ENCODE peak calls at places on chromosomes 12 and 14, in five cellular contexts. D is kidney tubule cell; T is activated CD4-positive, alpha-beta T cell treated with anti-CD3 and anti-CD28 coated beads, Interleukin-2, amount 10 ng/mL, durations not matched to agents 24 days and 14 days; X is stimulated activated CD4-positive, alpha-beta T cell treated with anti-CD3 and anti-CD28 coated beads, Interleukin-4, amount 100 ng/mL, for 24 hours; S is GM03348. C is an unnamed sample.

GRCh38 chr14:37035401-37035800 is 137.0 kb downstream of the SLC25A21 start:
- DNase-seq in S (no peak), D (no peak), T (no peak), X (no peak), C (no peak)

GRCh38 chr12:49244161-49244560 is 20.7 kb upstream of the TUBA1C start:
- DNase-seq in X (no peak), D (peak; percentile 30), T (no peak), S (peak; percentile 74), C (peak; percentile 44)

GRCh38 chr12:24839268-24839791 is 109.6 kb downstream of the BCAT1 start:
- DNase-seq in S (no peak), D (no peak), T (peak; percentile 86), X (peak; percentile 82), C (peak; percentile 56)

GRCh38 chr14:52913271-52913670 is 37.6 kb downstream of the FERMT2 start:
- DNase-seq in D (peak; percentile 61), T (no peak), S (no peak), X (no peak), C (peak; percentile 80)

GRCh38 chr12:78793491-78793890 is 71.1 kb upstream of the SYT1 start:
- DNase-seq in T (no peak), D (no peak), X (no peak), S (peak; percentile 19), C (no peak)

GRCh38 chr12:46572644-46573630 is 200.4 kb upstream of the SLC38A2 start:
- DNase-seq in D (no peak), X (no peak), S (no peak), T (peak; percentile 40), C (no peak)

GRCh38 chr12:31507966-31508365 is 83.0 kb downstream of the DENND5B start:
- DNase-seq in X (no peak), T (no peak), S (no peak), D (peak; percentile 34), C (peak; percentile 75)

GRCh38 chr12:64670856-64671639 is 60.8 kb downstream of the RASSF3 start:
- DNase-seq in S (peak; percentile 40), X (peak; percentile 48), D (peak; percentile 56), T (peak; percentile 73), C (peak; percentile 70)

GRCh38 chr14:59482471-59483331 is 1.5 kb downstream of the L3HYPDH start:
- DNase-seq in X (no peak), T (no peak), S (peak; percentile 64), D (peak; percentile 97), C (peak; percentile 95)

GRCh38 chr12:119322324-119322723 is 12.2 kb upstream of the CCDC60 start:
- DNase-seq in S (no peak), T (no peak), D (no peak), X (no peak), C (no peak)

GRCh38 chr14:23324993-23325392 is 3.7 kb downstream of the PABPN1 start:
- DNase-seq in T (no peak), X (no peak), D (no peak), S (no peak), C (no peak)